ENCODE peak calls at places on chromosomes 1 and 21, in nine cellular contexts. E is HTR-8/SVneo; T is CD8-positive, alpha-beta memory T cell; S is Calu3; U is stromal cell of bone marrow; M is fibroblast of villous mesenchyme; X is RKO; A is AG08396; P is stimulated activated CD4-positive, alpha-beta T cell treated with anti-CD3 and anti-CD28 coated beads, Interleukin-4, amount 100 ng/mL, for 48 hours. D is an unnamed sample.

GRCh38 chr1:66025188-66025587 is 232.5 kb downstream of the PDE4B start:
- DNase-seq in E (no peak), T (no peak), S (no peak), U (no peak), M (no peak), X (no peak), A (no peak), P (no peak), D (no peak)

GRCh38 chr1:117048431-117049133 is 11.5 kb upstream of the TTF2 start:
- DNase-seq in E (no peak), T (no peak), S (no peak), U (no peak), M (no peak), X (no peak), A (no peak), P (no peak), D (no peak)

GRCh38 chr1:10407201-10407600 is 8.3 kb downstream of the PGD start:
- DNase-seq in E (no peak), T (no peak), S (no peak), U (no peak), M (no peak), X (no peak), A (no peak), P (no peak), D (no peak)

GRCh38 chr1:113557176-113557575 is 166.9 kb downstream of the MAGI3 start:
- DNase-seq in E (no peak), T (no peak), S (no peak), U (no peak), M (no peak), X (no peak), A (no peak), P (no peak), D (no peak)

GRCh38 chr1:32454726-32455125 is 10.1 kb upstream of the ZBTB8B start:
- DNase-seq in E (no peak), T (no peak), S (peak), U (no peak), M (no peak), X (no peak), A (no peak), P (no peak), D (peak)

GRCh38 chr1:15008783-15009709 is 144.5 kb upstream of the TMEM51 start:
- DNase-seq in E (no peak), T (no peak), S (no peak), U (no peak), M (peak), X (no peak), A (no peak), P (no peak), D (no peak)

GRCh38 chr1:2173546-2174347 is 20.8 kb downstream of the FAAP20 start:
- DNase-seq in E (no peak), T (no peak), S (no peak), U (no peak), M (no peak), X (no peak), A (no peak), P (no peak), D (no peak)

GRCh38 chr1:168243200-168243599 is 17.4 kb downstream of the SFT2D2 start:
- DNase-seq in E (no peak), T (no peak), S (no peak), U (no peak), M (peak), X (no peak), A (no peak), P (no peak), D (no peak)

GRCh38 chr1:10903826-10904225 is 107.4 kb upstream of the CASZ1 start:
- DNase-seq in E (no peak), T (no peak), S (no peak), U (no peak), M (no peak), X (no peak), A (no peak), P (no peak), D (no peak)

GRCh38 chr1:236083650-236084385 is 18.9 kb upstream of the NID1 start:
- DNase-seq in E (no peak), T (no peak), S (no peak), U (no peak), M (peak), X (no peak), A (no peak), P (no peak), D (peak)

GRCh38 chr1:41103761-41104160 is 82.2 kb upstream of the SLFNL1 start:
- DNase-seq in E (no peak), T (no peak), S (no peak), U (no peak), M (no peak), X (no peak), A (no peak), P (no peak), D (no peak)

GRCh38 chr1:65449214-65449823 is 28.9 kb downstream of the LEPR start:
- DNase-seq in E (no peak), T (no peak), S (peak), U (no peak), M (no peak), X (no peak), A (no peak), P (no peak), D (no peak)

GRCh38 chr1:222754386-222755139 is 17.6 kb downstream of the FAM177B start:
- DNase-seq in E (peak), T (no peak), S (peak), U (peak), M (peak), X (no peak), A (peak), P (no peak), D (peak)

GRCh38 chr1:93625582-93626327 is 55.9 kb downstream of the BCAR3 start:
- DNase-seq in E (peak), T (no peak), S (no peak), U (no peak), M (peak), X (no peak), A (peak), P (no peak), D (peak)

GRCh38 chr1:167763525-167764220 is 41.9 kb downstream of the MPZL1 start:
- DNase-seq in E (no peak), T (no peak), S (no peak), U (no peak), M (no peak), X (no peak), A (no peak), P (no peak), D (no peak)

GRCh38 chr1:171787686-171788480 is 6.4 kb downstream of the METTL13 start:
- DNase-seq in E (no peak), T (no peak), S (no peak), U (no peak), M (no peak), X (no peak), A (no peak), P (no peak), D (no peak)

GRCh38 chr1:228884615-228885566 is 149.6 kb downstream of the RHOU start:
- DNase-seq in E (no peak), T (no peak), S (no peak), U (no peak), M (peak), X (no peak), A (no peak), P (no peak), D (no peak)

GRCh38 chr1:41713557-41714327 is 205.0 kb downstream of the HIVEP3 start:
- DNase-seq in E (peak), T (no peak), S (no peak), U (peak), M (peak), X (peak), A (peak), P (no peak), D (peak)

GRCh38 chr21:26385721-26386120 is 187.4 kb downstream of the CYYR1 start:
- DNase-seq in E (no peak), T (no peak), S (no peak), U (peak), M (no peak), X (no peak), A (no peak), P (no peak), D (peak)

D was measured in foreskin fibroblast.